ENCODE peak calls at places on chromosomes 3 and 15, in nine cellular contexts. S is NB4, E is lung, B is HFF-Myc, A is IMR-90, X is fibroblast of mammary gland, Z is AG09309, N is brain microvascular endothelial cell, W is ovary. R is an unnamed sample.

GRCh38 chr15:94653071-94653470 is 421.7 kb downstream of the MCTP2 start:
- DNase-seq in Z (no peak), W (no peak), E (no peak), N (no peak), A (no peak), X (no peak), B (no peak), S (no peak), R (no peak)

GRCh38 chr15:95840004-95840403 is 490.5 kb upstream of the NR2F2 start:
- DNase-seq in Z (peak; percentile 57), N (peak; percentile 68), X (peak; percentile 90), W (peak; percentile 58), B (no peak), S (no peak), E (no peak), A (peak; percentile 93), R (peak; percentile 93)

GRCh38 chr3:14792691-14793121 is 26.1 kb upstream of the FGD5 start:
- DNase-seq in Z (no peak), B (no peak), A (no peak), S (no peak), E (no peak), W (no peak), N (no peak), X (no peak), R (no peak)

GRCh38 chr15:51104512-51104911 is 9.8 kb upstream of the TNFAIP8L3 start:
- DNase-seq in E (peak; percentile 47), Z (no peak), W (peak; percentile 74), B (no peak), X (peak; percentile 97), A (peak; percentile 35), S (peak; percentile 72), N (no peak), R (peak; percentile 97)

GRCh38 chr15:29458361-29458760 is 188.7 kb upstream of the NSMCE3 start:
- DNase-seq in X (no peak), N (no peak), S (no peak), B (no peak), E (no peak), Z (no peak), W (no peak), A (no peak), R (no peak)

GRCh38 chr15:59260090-59260489 is 53.4 kb downstream of the LDHAL6B start:
- DNase-seq in X (no peak), B (no peak), E (no peak), S (no peak), W (no peak), A (no peak), N (no peak), Z (no peak), R (no peak)

GRCh38 chr3:152235709-152236298 is 32.9 kb upstream of the MBNL1 start:
- DNase-seq in S (peak; percentile 41), N (peak; percentile 35), W (no peak), X (peak; percentile 74), A (peak; percentile 18), Z (no peak), E (no peak), B (no peak), R (peak; percentile 63)

GRCh38 chr3:177196473-177197040 is 725 bp downstream of the TBL1XR1 start:
- DNase-seq in A (peak; percentile 44), Z (no peak), S (peak; percentile 68), E (no peak), N (no peak), W (no peak), X (peak; percentile 37), B (no peak), R (peak; percentile 50)

GRCh38 chr3:175940881-175941280 is 1081.7 kb downstream of the NAALADL2 start:
- DNase-seq in X (no peak), S (peak; percentile 14), W (no peak), Z (no peak), N (no peak), E (no peak), B (no peak), A (no peak), R (no peak)

GRCh38 chr3:17412950-17413530 is 329.4 kb downstream of the TBC1D5 start:
- DNase-seq in Z (no peak), A (peak; percentile 64), S (peak; percentile 66), E (no peak), B (peak; percentile 25), N (peak; percentile 52), X (peak; percentile 69), W (no peak), R (peak; percentile 75)

GRCh38 chr3:42855547-42856380 is 19.9 kb downstream of the CYP8B1 start:
- DNase-seq in N (no peak), B (no peak), Z (no peak), S (no peak), E (no peak), X (no peak), A (no peak), W (no peak), R (no peak)

GRCh38 chr15:23497710-23498111 is 50.7 kb upstream of the GOLGA6L2 start:
- DNase-seq in Z (no peak), S (peak; percentile 24), A (no peak), E (no peak), B (peak; percentile 0), X (no peak), W (no peak), N (peak; percentile 4), R (no peak)

GRCh38 chr3:16332904-16333426 is 68.0 kb downstream of the OXNAD1 start:
- DNase-seq in E (no peak), N (peak; percentile 47), B (no peak), W (no peak), X (peak; percentile 46), Z (peak; percentile 43), S (no peak), A (peak; percentile 58), R (peak; percentile 65)

GRCh38 chr3:168085491-168086119 is 10.1 kb downstream of the GOLIM4 start:
- DNase-seq in A (no peak), B (no peak), N (no peak), E (no peak), X (no peak), W (no peak), S (peak; percentile 41), Z (no peak), R (no peak)
- H3K4me3 ChIP-seq in A (no peak overlapping the region), B (no peak overlapping the region), N (no peak overlapping the region), E (no peak overlapping the region), X (no peak overlapping the region), W (no peak overlapping the region), S (no peak overlapping the region), Z (no peak overlapping the region), R (no peak overlapping the region)

DNA sequence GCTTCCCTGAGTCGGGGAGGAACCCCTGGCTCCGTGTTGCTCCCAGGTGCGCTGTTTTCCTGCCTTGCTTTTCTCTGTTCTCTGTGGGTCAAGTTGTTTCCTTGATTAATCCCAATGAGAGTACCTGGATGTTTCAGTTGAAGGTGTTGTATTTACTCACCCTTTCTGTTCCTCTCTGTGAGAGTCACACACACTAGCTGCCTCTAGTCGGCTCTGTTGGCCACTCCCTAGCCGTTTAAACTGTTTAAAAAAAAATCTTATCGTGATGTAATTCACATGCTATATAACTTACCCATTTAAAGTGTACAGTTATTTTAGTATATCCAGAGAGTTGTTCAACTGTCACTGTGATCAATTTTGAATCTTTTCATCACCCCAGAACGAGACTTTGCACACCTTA is 74.0 kb downstream of the AKAP13 start:
- DNase-seq in N (no peak), W (no peak), B (no peak), S (no peak), X (no peak), Z (no peak), E (no peak), A (no peak), R (no peak)
- TF ChIP-seq CTCF in N (no peak), W (no peak), B (no peak), S (no peak), X (no peak), Z (no peak), E (no peak), A (no peak), R (no peak)

GRCh38 chr15:89664441-89664840 is 9.2 kb upstream of the KIF7 start:
- DNase-seq in X (no peak), N (no peak), E (no peak), A (no peak), B (no peak), S (no peak), Z (no peak), W (no peak), R (no peak)

GRCh38 chr15:89665449-89666146 is 10.3 kb upstream of the KIF7 start:
- DNase-seq in B (no peak), X (peak; percentile 57), S (peak; percentile 64), W (peak; percentile 73), E (no peak), N (peak; percentile 16), A (peak; percentile 59), Z (no peak), R (peak; percentile 53)

GRCh38 chr15:89662893-89663673 is 7.8 kb upstream of the KIF7 start:
- DNase-seq in N (peak; percentile 88), X (peak; percentile 94), B (peak; percentile 92), S (no peak), W (peak; percentile 73), E (peak; percentile 36), A (peak; percentile 92), Z (peak; percentile 69), R (peak; percentile 97)

GRCh38 chr15:89666147-89666857 is 11.0 kb upstream of the KIF7 start:
- DNase-seq in E (no peak), S (no peak), Z (no peak), W (no peak), B (no peak), A (no peak), X (no peak), N (no peak), R (no peak)

DNA sequence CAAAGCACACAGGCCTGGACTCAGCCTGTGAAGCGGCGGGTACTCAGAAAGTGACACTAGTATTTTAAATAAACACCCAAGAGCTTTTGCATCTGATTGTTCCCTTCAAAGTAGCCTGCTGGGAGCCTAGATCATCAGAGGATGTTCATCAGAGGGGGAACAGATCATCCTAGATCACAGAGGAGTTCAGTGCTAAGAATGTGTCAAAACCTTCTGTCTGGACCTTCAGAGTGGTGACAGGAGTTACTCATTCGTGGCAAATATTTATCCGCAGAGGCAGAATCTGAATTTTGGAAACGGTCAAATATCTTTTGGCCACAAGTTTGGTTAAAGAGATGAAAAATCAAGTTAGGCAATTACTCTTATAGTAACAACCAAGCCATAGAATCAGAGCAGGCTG is 9.7 kb upstream of the KIF7 start:
- DNase-seq in X (no peak), S (no peak), N (no peak), W (no peak), B (no peak), Z (no peak), E (no peak), A (no peak), R (no peak)
- H3K4me3 ChIP-seq in X (peak overlapping the region; percentile 29), S (peak overlapping the region; percentile 16), N (peak overlapping the region; percentile 52), W (peak overlapping the region; percentile 39), B (peak overlapping the region; percentile 30), Z (no peak overlapping the region), E (no peak overlapping the region), A (no peak overlapping the region), R (no peak overlapping the region)

DNA sequence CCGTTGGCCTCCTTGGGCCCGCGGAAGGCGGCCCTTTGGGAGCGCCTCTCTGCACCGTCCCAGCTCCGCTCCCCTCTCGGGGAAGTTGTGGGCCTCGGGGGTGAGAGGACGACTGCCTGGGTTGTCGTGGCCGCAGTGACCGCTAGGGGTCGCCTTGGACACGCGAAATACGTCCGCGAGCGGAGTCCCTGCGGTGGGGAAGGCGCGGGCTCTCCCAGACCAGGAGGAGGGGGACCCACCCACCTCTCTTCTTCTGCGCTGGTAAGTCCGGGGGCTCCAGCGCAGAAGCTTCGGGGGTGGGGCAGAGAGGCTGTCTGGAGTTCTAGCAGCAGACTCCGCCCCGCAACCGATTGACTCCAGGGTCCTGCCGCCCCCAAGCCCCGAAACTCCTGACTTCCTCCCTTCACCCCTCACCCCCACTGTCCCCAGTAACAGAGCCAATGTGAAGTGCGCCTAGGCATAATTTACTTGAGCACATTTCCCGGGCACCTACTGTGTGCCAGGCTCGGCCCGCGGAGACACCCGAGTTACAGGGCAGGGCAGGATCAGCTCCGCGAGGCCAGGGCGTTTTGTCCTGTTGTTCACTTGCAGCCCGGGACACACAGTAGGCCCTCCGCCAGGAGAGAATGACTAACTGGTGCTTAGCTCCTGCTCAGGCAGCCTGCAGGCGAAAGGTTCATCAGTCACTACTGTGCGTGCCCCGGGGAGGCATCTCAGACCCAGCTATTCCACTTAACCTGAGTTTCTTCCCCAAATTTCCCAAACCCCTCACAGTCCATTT is 32.8 kb downstream of the DNASE1L3 start:
- DNase-seq in B (peak; percentile 39), A (peak; percentile 69), W (peak; percentile 96), N (peak; percentile 62), Z (peak; percentile 21), S (peak; percentile 89), X (peak; percentile 76), E (peak; percentile 92), R (peak; percentile 80)
- TF ChIP-seq CTCF in B (peak; percentile 92), A (peak; percentile 87), W (peak; percentile 88), N (peak; percentile 95), Z (peak; percentile 93), S (peak; percentile 84), X (peak; percentile 68), E (peak; percentile 90), R (peak; percentile 90)

R was measured in fibroblast of the aortic adventitia.